ENCODE peak calls at places on chromosomes 2 and 18, in eight cellular contexts. D is A549; E is naive thymus-derived CD8-positive, alpha-beta T cell; Q is central memory CD8-positive, alpha-beta T cell; B is lower lobe of right lung; K is PC-3; I is Right ventricle myocardium superior; T is activated CD8-positive, alpha-beta T cell treated with anti-CD3 and anti-CD28 coated beads, Interleukin-2, amount 10 ng/mL, durations not matched to agents 7 days and 5 days. U is an unnamed sample.
A peak's percentile ranks its signal among the peaks of the same experiment; 100 is the strongest.

GRCh38 chr18:3793545-3793944 is 343.6 kb downstream of the TGIF1 start:
- ATAC-seq in T (no peak), B (no peak), K (no peak), E (no peak), Q (no peak), D (no peak), I (no peak), U (no peak)

GRCh38 chr2:61978522-61978921 is 73.0 kb downstream of the COMMD1 start:
- ATAC-seq in I (peak; percentile 96), T (no peak), E (no peak), B (peak; percentile 76), Q (no peak), K (no peak), D (no peak), U (no peak)

GRCh38 chr2:42722328-42723190 is 41.4 kb downstream of the OXER1 start:
- ATAC-seq in Q (no peak), T (peak; percentile 55), K (peak; percentile 76), B (peak; percentile 95), I (peak; percentile 91), D (peak; percentile 41), E (no peak), U (peak; percentile 79)

GRCh38 chr2:240204431-240205276 is 64.2 kb upstream of the OTOS start:
- ATAC-seq in E (no peak), K (no peak), Q (no peak), D (no peak), T (no peak), B (no peak), I (peak; percentile 86), U (no peak)

GRCh38 chr2:102005449-102005848 is 13.7 kb downstream of the IL1R2 start:
- ATAC-seq in T (no peak), D (no peak), B (no peak), I (no peak), E (no peak), K (no peak), Q (no peak), U (no peak)

GRCh38 chr18:59056706-59057492 is 82.8 kb upstream of the SEC11C start:
- ATAC-seq in Q (no peak), K (peak; percentile 45), D (peak; percentile 47), B (peak; percentile 76), I (peak; percentile 68), T (no peak), E (no peak), U (peak; percentile 95)

GRCh38 chr2:100383306-100383705 is 34.2 kb downstream of the CHST10 start:
- ATAC-seq in Q (no peak), T (no peak), K (no peak), D (no peak), E (no peak), I (no peak), B (peak; percentile 13), U (no peak)

GRCh38 chr2:143558665-143559064 is 429.4 kb downstream of the ARHGAP15 start:
- ATAC-seq in K (no peak), Q (no peak), D (no peak), B (peak; percentile 45), I (no peak), E (no peak), T (no peak), U (peak; percentile 75)

GRCh38 chr18:75799449-75800330 is 372.2 kb upstream of the SMIM21 start:
- ATAC-seq in E (no peak), I (no peak), T (no peak), D (no peak), B (peak; percentile 87), K (no peak), Q (no peak), U (no peak)

GRCh38 chr18:42094875-42095274 is 139.8 kb downstream of the PIK3C3 start:
- ATAC-seq in K (no peak), D (no peak), E (no peak), B (no peak), T (no peak), Q (no peak), I (no peak), U (no peak)

GRCh38 chr2:229376866-229377265 is 105.8 kb upstream of the PID1 start:
- ATAC-seq in D (no peak), T (no peak), I (no peak), Q (no peak), E (no peak), K (peak; percentile 97), B (no peak), U (no peak)

GRCh38 chr2:17765423-17765822 is 11.5 kb downstream of the GEN1 start:
- ATAC-seq in Q (no peak), B (no peak), K (no peak), D (no peak), E (no peak), T (no peak), I (peak; percentile 73), U (no peak)

GRCh38 chr2:74250189-74250631 is 51.8 kb downstream of the MTHFD2 start:
- ATAC-seq in B (peak; percentile 71), K (peak; percentile 83), I (peak; percentile 69), D (peak; percentile 74), Q (peak; percentile 56), E (peak; percentile 82), T (peak; percentile 77), U (peak; percentile 90)

GRCh38 chr2:239298126-239298804 is 102.6 kb downstream of the HDAC4 start:
- ATAC-seq in E (peak; percentile 83), Q (peak; percentile 94), B (no peak), K (peak; percentile 70), T (peak; percentile 91), D (no peak), I (no peak), U (no peak)

GRCh38 chr2:166812166-166812891 is 76.0 kb upstream of the XIRP2 start:
- ATAC-seq in D (no peak), T (no peak), Q (no peak), B (no peak), K (peak; percentile 97), E (no peak), I (no peak), U (no peak)

GRCh38 chr2:85871494-85872164 is 17.2 kb downstream of the ST3GAL5 start:
- ATAC-seq in I (no peak), T (no peak), Q (no peak), E (no peak), B (no peak), D (no peak), K (no peak), U (no peak)

GRCh38 chr2:1685078-1685956 is 59.0 kb downstream of the PXDN start:
- ATAC-seq in T (no peak), B (no peak), K (no peak), Q (no peak), I (no peak), D (no peak), E (no peak), U (no peak)

GRCh38 chr2:30821960-30822359 is 14.7 kb upstream of the CAPN13 start:
- ATAC-seq in I (no peak), B (no peak), K (no peak), Q (no peak), D (peak; percentile 34), T (no peak), E (no peak), U (no peak)

GRCh38 chr2:110717734-110718133 is 14.6 kb upstream of the ACOXL start:
- ATAC-seq in B (peak; percentile 31), T (no peak), K (no peak), I (peak; percentile 73), D (no peak), Q (no peak), E (no peak), U (no peak)

GRCh38 chr2:209505410-209505809 is 81.6 kb downstream of the MAP2 start:
- ATAC-seq in I (no peak), B (no peak), D (no peak), T (no peak), Q (no peak), K (no peak), E (no peak), U (no peak)

GRCh38 chr2:162731917-162732804 is 106.4 kb downstream of the KCNH7 start:
- ATAC-seq in B (peak; percentile 21), E (no peak), Q (no peak), D (no peak), I (no peak), K (no peak), T (peak; percentile 67), U (peak; percentile 56)

GRCh38 chr2:120540719-120541552 is 194.7 kb upstream of the GLI2 start:
- ATAC-seq in Q (no peak), E (no peak), T (no peak), K (no peak), D (no peak), B (no peak), I (peak; percentile 6), U (no peak)

GRCh38 chr2:55917117-55917516 is 6.5 kb downstream of the EFEMP1 start:
- ATAC-seq in T (no peak), K (no peak), I (no peak), D (no peak), B (no peak), Q (no peak), E (no peak), U (no peak)

GRCh38 chr2:208545398-208546042 is 138.9 kb downstream of the PTH2R start:
- ATAC-seq in I (no peak), E (no peak), K (no peak), Q (no peak), D (no peak), T (no peak), B (no peak), U (no peak)

GRCh38 chr2:175156534-175156933 is 11.5 kb downstream of the ATF2 start:
- ATAC-seq in T (no peak), E (no peak), D (no peak), B (no peak), Q (no peak), I (no peak), K (no peak), U (no peak)